ENCODE peak calls at places on chromosomes 11 and 22, in four cellular contexts. One of them, this sample, is unnamed. For H3K9me3, the result is how much of the 10 kb centered on the place peaks cover.

GRCh38 chr22:49201046-49201970 is 626.4 kb downstream of the BRD1 start:
- DNase-seq in ovary: peak
- DNase-seq in IMR-90: no peak
- DNase-seq in A549: no peak
- DNase-seq in this sample: peak

GRCh38 chr11:65425971-65426838 is 3.6 kb downstream of the NEAT1 start:
- DNase-seq in ovary: no peak
- DNase-seq in IMR-90: peak
- DNase-seq in A549: peak
- DNase-seq in this sample: no peak

GRCh38 chr11:5285703-5286102 is 16.0 kb upstream of the HBE1 start:
- DNase-seq in ovary: no peak
- DNase-seq in IMR-90: no peak
- DNase-seq in A549: no peak
- DNase-seq in this sample: no peak

GRCh38 chr11:70104961-70105360 is 26.8 kb downstream of the ANO1 start:
- DNase-seq in ovary: no peak
- DNase-seq in IMR-90: no peak
- DNase-seq in A549: no peak
- DNase-seq in this sample: no peak

GRCh38 chr22:47625013-47625385 is 862.5 kb downstream of the TBC1D22A start:
- DNase-seq in ovary: no peak
- DNase-seq in IMR-90: no peak
- DNase-seq in A549: no peak
- DNase-seq in this sample: no peak

GRCh38 chr11:62850911-62851806 is 11.8 kb upstream of the WDR74 start:
- DNase-seq in ovary: no peak
- DNase-seq in IMR-90: no peak
- DNase-seq in A549: peak
- DNase-seq in this sample: no peak

GRCh38 chr11:13118194-13118593 is 109.1 kb downstream of the RASSF10 start:
- DNase-seq in ovary: no peak
- DNase-seq in IMR-90: peak
- DNase-seq in A549: peak
- DNase-seq in this sample: no peak

GRCh38 chr22:39534591-39535301 is 2.2 kb upstream of the RPS19BP1 start:
- DNase-seq in ovary: peak
- DNase-seq in IMR-90: peak
- DNase-seq in A549: peak
- DNase-seq in this sample: peak

GRCh38 chr11:103988595-103988969 is 47.9 kb upstream of the DDI1 start:
- DNase-seq in ovary: no peak
- DNase-seq in IMR-90: peak
- DNase-seq in A549: no peak
- DNase-seq in this sample: no peak

GRCh38 chr11:32895471-32895870 is 2.9 kb downstream of the QSER1 start:
- DNase-seq in ovary: no peak
- DNase-seq in IMR-90: no peak
- DNase-seq in A549: no peak
- DNase-seq in this sample: no peak

GRCh38 chr11:119791701-119792151 is 62.7 kb upstream of the NECTIN1 start:
- DNase-seq in ovary: no peak
- DNase-seq in IMR-90: peak
- DNase-seq in A549: peak
- DNase-seq in this sample: no peak

GRCh38 chr11:23688835-23689234 is 808.0 kb upstream of the LUZP2 start:
- DNase-seq in ovary: no peak
- DNase-seq in IMR-90: peak
- DNase-seq in A549: peak
- DNase-seq in this sample: no peak

GRCh38 chr11:45922425-45923082 is at the start of gene LARGE2:
- DNase-seq in ovary: no peak
- DNase-seq in IMR-90: no peak
- DNase-seq in A549: no peak
- DNase-seq in this sample: peak

GRCh38 chr11:109940816-109941215 is 152.4 kb upstream of the ZC3H12C start:
- DNase-seq in ovary: no peak
- DNase-seq in IMR-90: peak
- DNase-seq in A549: peak
- DNase-seq in this sample: no peak

GRCh38 chr11:102389253-102389652 is 42.2 kb downstream of the BIRC2 start:
- DNase-seq in ovary: no peak
- DNase-seq in IMR-90: no peak
- DNase-seq in A549: no peak
- DNase-seq in this sample: no peak

GRCh38 chr22:48740731-48741405 is 1086.8 kb downstream of the BRD1 start:
- DNase-seq in ovary: no peak
- DNase-seq in IMR-90: no peak
- DNase-seq in A549: no peak
- DNase-seq in this sample: no peak

GRCh38 chr11:2530855-2531200 is 86.0 kb downstream of the KCNQ1 start:
- DNase-seq in ovary: no peak
- DNase-seq in IMR-90: no peak
- DNase-seq in A549: no peak
- DNase-seq in this sample: no peak

GRCh38 chr22:50014053-50014501 is 1.5 kb upstream of the IL17REL start:
- DNase-seq in ovary: no peak
- DNase-seq in IMR-90: no peak
- DNase-seq in A549: no peak
- DNase-seq in this sample: no peak

GRCh38 chr22:25404923-25405853 is 159.3 kb upstream of the GRK3 start:
- DNase-seq in ovary: peak
- DNase-seq in IMR-90: peak
- DNase-seq in A549: peak
- DNase-seq in this sample: peak

GRCh38 chr11:116605543-116605942 is 167.2 kb downstream of the BUD13 start:
- DNase-seq in ovary: no peak
- DNase-seq in IMR-90: peak
- DNase-seq in A549: peak
- DNase-seq in this sample: peak

GRCh38 chr22:27934069-27934468 is 15.0 kb upstream of the PITPNB start:
- DNase-seq in ovary: no peak
- DNase-seq in IMR-90: no peak
- DNase-seq in A549: no peak
- DNase-seq in this sample: no peak

GRCh38 chr22:27941143-27941542 is 22.1 kb upstream of the PITPNB start:
- DNase-seq in ovary: no peak
- DNase-seq in IMR-90: no peak
- DNase-seq in A549: no peak
- DNase-seq in this sample: no peak

GRCh38 chr22:27935897-27936296 is 16.8 kb upstream of the PITPNB start:
- DNase-seq in ovary: no peak
- DNase-seq in IMR-90: no peak
- DNase-seq in A549: no peak
- DNase-seq in this sample: no peak

GRCh38 chr22:27933186-27933983 is 14.3 kb upstream of the PITPNB start:
- DNase-seq in ovary: no peak
- DNase-seq in IMR-90: no peak
- DNase-seq in A549: no peak
- DNase-seq in this sample: no peak

GRCh38 chr22:27937453-27937852 is 18.4 kb upstream of the PITPNB start:
- DNase-seq in ovary: no peak
- DNase-seq in IMR-90: no peak
- DNase-seq in A549: no peak
- DNase-seq in this sample: no peak
- TF ChIP-seq CTCF in ovary: no peak
- TF ChIP-seq CTCF in IMR-90: peak
- TF ChIP-seq CTCF in A549: no peak
- TF ChIP-seq CTCF in this sample: no peak

GRCh38 chr11:34623463-34623862 is 2.6 kb downstream of the EHF start:
- DNase-seq in ovary: no peak
- DNase-seq in IMR-90: no peak
- DNase-seq in A549: no peak
- DNase-seq in this sample: no peak
- H3K27ac ChIP-seq in ovary: no peak
- H3K27ac ChIP-seq in IMR-90: no peak
- H3K27ac ChIP-seq in A549: peak
- H3K27ac ChIP-seq in this sample: no peak

GRCh38 chr22:44086759-44087158 is 62.7 kb downstream of the PARVB start:
- DNase-seq in ovary: peak
- DNase-seq in IMR-90: no peak
- DNase-seq in A549: no peak
- DNase-seq in this sample: no peak
- H3K9me3 ChIP-seq in ovary: under half
- H3K9me3 ChIP-seq in IMR-90: under half
- H3K9me3 ChIP-seq in A549: under half
- H3K9me3 ChIP-seq in this sample: under half

GRCh38 chr11:12099132-12099873 is 11.1 kb upstream of the MICAL2 start:
- DNase-seq in ovary: no peak
- DNase-seq in IMR-90: no peak
- DNase-seq in A549: no peak
- DNase-seq in this sample: no peak
- TF ChIP-seq CTCF in ovary: no peak
- TF ChIP-seq CTCF in IMR-90: peak
- TF ChIP-seq CTCF in A549: no peak
- TF ChIP-seq CTCF in this sample: no peak

GRCh38 chr22:37635157-37635556 is 4.3 kb upstream of the SH3BP1 start:
- DNase-seq in ovary: no peak
- DNase-seq in IMR-90: no peak
- DNase-seq in A549: no peak
- DNase-seq in this sample: no peak

GRCh38 chr22:37633082-37633692 is 6.3 kb upstream of the SH3BP1 start:
- DNase-seq in ovary: no peak
- DNase-seq in IMR-90: no peak
- DNase-seq in A549: no peak
- DNase-seq in this sample: no peak

GRCh38 chr22:37632174-37633081 is 7.0 kb upstream of the SH3BP1 start:
- DNase-seq in ovary: no peak
- DNase-seq in IMR-90: no peak
- DNase-seq in A549: no peak
- DNase-seq in this sample: no peak

GRCh38 chr22:37634505-37635002 is 4.9 kb upstream of the SH3BP1 start:
- DNase-seq in ovary: no peak
- DNase-seq in IMR-90: no peak
- DNase-seq in A549: no peak
- DNase-seq in this sample: no peak

DNA sequence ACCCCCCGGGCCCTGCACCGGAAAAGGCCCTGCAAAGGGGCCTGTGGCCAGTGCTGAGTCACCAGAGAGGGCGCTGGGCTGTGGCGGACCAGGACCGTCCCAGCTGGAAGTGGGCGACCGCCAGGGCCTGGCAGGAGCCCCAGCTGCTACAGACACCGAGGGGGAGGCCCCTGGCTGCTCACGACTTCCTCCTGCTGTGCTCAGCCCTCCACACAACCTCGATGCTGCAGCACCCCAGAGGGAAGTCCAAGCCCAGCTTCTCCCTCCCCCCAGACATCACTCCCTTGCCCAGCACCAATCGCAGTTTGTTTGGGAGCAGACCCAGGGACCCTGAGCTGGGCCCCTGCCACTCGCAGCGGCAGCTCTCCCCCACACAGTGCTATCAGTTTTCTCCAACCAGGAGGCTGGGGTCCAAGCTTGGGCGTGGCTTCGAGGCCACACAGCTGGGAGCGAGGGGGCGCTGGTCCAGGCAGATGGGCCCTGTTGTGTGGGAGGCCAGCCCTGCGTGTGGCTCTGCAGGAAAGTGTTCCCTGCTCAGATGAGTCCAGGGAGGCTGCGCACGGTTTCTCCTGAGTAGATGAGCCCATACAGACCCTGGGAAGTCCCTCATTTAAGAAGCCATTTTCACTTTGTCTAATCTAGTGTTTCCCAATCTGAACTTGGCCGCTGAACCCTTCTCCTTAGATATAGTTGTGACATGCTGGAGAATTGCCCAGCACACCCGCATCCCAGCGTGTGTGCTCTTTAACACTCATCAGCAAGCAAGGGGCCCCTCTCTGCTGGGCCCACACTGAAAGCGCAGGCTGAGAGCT is 5.6 kb upstream of the SH3BP1 start:
- DNase-seq in ovary: peak
- DNase-seq in IMR-90: peak
- DNase-seq in A549: no peak
- DNase-seq in this sample: peak
- H3K27ac ChIP-seq in ovary: peak
- H3K27ac ChIP-seq in IMR-90: peak
- H3K27ac ChIP-seq in A549: no peak
- H3K27ac ChIP-seq in this sample: peak